ENCODE peak calls at places on chromosomes 7 and 10, in four cellular contexts. V, N, U and F are unnamed samples.

GRCh38 chr7:55964802-55965470 is 551 bp downstream of the NIPSNAP2 start:
- DNase-seq in V (peak), N (peak), U (peak), F (no peak)

GRCh38 chr7:99000904-99001442 is 122.6 kb downstream of the TRRAP start:
- DNase-seq in V (no peak), N (no peak), U (no peak), F (no peak)

GRCh38 chr7:96484845-96485244 is 162.9 kb upstream of the SLC25A13 start:
- DNase-seq in V (no peak), N (no peak), U (no peak), F (no peak)

GRCh38 chr10:11331706-11332105 is 279.7 kb downstream of the USP6NL start:
- DNase-seq in V (no peak), N (no peak), U (no peak), F (no peak)

GRCh38 chr7:129951076-129952011 is 1.4 kb downstream of the UBE2H start:
- DNase-seq in V (no peak), N (peak), U (no peak), F (no peak)

GRCh38 chr10:100872034-100872791 is 40.5 kb upstream of the SLF2 start:
- DNase-seq in V (peak), N (peak), U (peak), F (no peak)

GRCh38 chr10:87691515-87692070 is 31.9 kb downstream of the PAPSS2 start:
- DNase-seq in V (no peak), N (no peak), U (no peak), F (no peak)

GRCh38 chr10:133440633-133441285 is 13.0 kb upstream of the SCART1 start:
- DNase-seq in V (no peak), N (no peak), U (no peak), F (no peak)

GRCh38 chr10:84599254-84599653 is 270.9 kb downstream of the CCSER2 start:
- DNase-seq in V (no peak), N (no peak), U (no peak), F (no peak)

GRCh38 chr7:155808551-155809331 is 3.5 kb downstream of the SHH start:
- DNase-seq in V (peak), N (peak), U (no peak), F (no peak)